ENCODE peak calls at places on chromosomes 6 and 20, in five cellular contexts. I, S, R, C and M are unnamed samples.

GRCh38 chr6:157264701-157265100 is 58.6 kb downstream of the TMEM242 start:
- DNase-seq in C (no peak), R (no peak), S (no peak), I (no peak), M (no peak)

GRCh38 chr6:95648636-95649035 is 71.3 kb downstream of the MANEA start:
- DNase-seq in I (no peak), C (no peak), S (no peak), R (no peak), M (no peak)

GRCh38 chr6:23532227-23532626 is 593.8 kb upstream of the NRSN1 start:
- DNase-seq in C (no peak), I (peak), R (no peak), S (peak), M (no peak)

GRCh38 chr20:49712918-49713778 is 530 bp downstream of the B4GALT5 start:
- DNase-seq in R (peak), S (no peak), I (no peak), C (peak), M (peak)

GRCh38 chr6:49003348-49003747 is 459.7 kb downstream of the MMUT start:
- DNase-seq in I (no peak), C (no peak), S (no peak), R (no peak), M (no peak)

GRCh38 chr6:78599526-78599925 is 267.8 kb upstream of the IRAK1BP1 start:
- DNase-seq in S (peak), R (no peak), C (no peak), I (peak), M (no peak)

GRCh38 chr20:40672095-40672494 is 16.9 kb downstream of the MAFB start:
- DNase-seq in R (no peak), S (no peak), C (no peak), I (no peak), M (no peak)

GRCh38 chr6:1860756-1861369 is 251.1 kb downstream of the FOXC1 start:
- DNase-seq in S (no peak), I (no peak), R (no peak), C (no peak), M (no peak)

GRCh38 chr20:1188347-1188746 is 3.6 kb upstream of the TMEM74B start:
- DNase-seq in R (no peak), I (no peak), C (no peak), S (no peak), M (no peak)

GRCh38 chr6:117992856-117993255 is 85.8 kb downstream of the SLC35F1 start:
- DNase-seq in C (no peak), S (no peak), I (peak), R (no peak), M (no peak)

GRCh38 chr6:84825461-84825860 is 61.1 kb upstream of the TBX18 start:
- DNase-seq in R (no peak), S (peak), I (peak), C (no peak), M (peak)

GRCh38 chr20:40771848-40772247 is 82.8 kb upstream of the MAFB start:
- DNase-seq in I (no peak), C (no peak), S (no peak), R (no peak), M (no peak)

GRCh38 chr6:110083875-110084585 is 95.4 kb downstream of the WASF1 start:
- DNase-seq in C (no peak), R (no peak), S (no peak), I (no peak), M (no peak)